ENCODE peak calls at places on chromosomes 11 and 22, in four cellular contexts. F, C, U and Q are unnamed samples.

GRCh38 chr11:47466701-47467250 is 17.8 kb upstream of the RAPSN start:
- DNase-seq in F (peak; percentile 46), C (no peak), U (peak; percentile 58), Q (no peak)

GRCh38 chr11:96267490-96268010 is 75.4 kb downstream of the MAML2 start:
- DNase-seq in U (no peak), C (peak; percentile 27), F (no peak), Q (no peak)

GRCh38 chr11:73087730-73088129 is 54.4 kb downstream of the FCHSD2 start:
- DNase-seq in C (peak; percentile 53), U (no peak), F (no peak), Q (no peak)

GRCh38 chr11:75762158-75762557 is 6.4 kb upstream of the DGAT2 start:
- DNase-seq in U (no peak), C (no peak), F (no peak), Q (no peak)

GRCh38 chr11:15159085-15159484 is 44.4 kb downstream of the INSC start:
- DNase-seq in U (no peak), F (no peak), C (peak; percentile 49), Q (no peak)

GRCh38 chr11:11047851-11048610 is 190.2 kb upstream of the ZBED5 start:
- DNase-seq in U (no peak), C (no peak), F (no peak), Q (no peak)

GRCh38 chr22:45112136-45112879 is 51.4 kb upstream of the NUP50 start:
- DNase-seq in F (no peak), U (no peak), C (peak; percentile 84), Q (no peak)

GRCh38 chr22:46813816-46814597 is 51.6 kb downstream of the TBC1D22A start:
- DNase-seq in U (no peak), C (peak; percentile 61), F (no peak), Q (no peak)

GRCh38 chr22:22397292-22397870 is 111.2 kb downstream of the ZNF280B start:
- DNase-seq in C (no peak), U (peak; percentile 56), F (no peak), Q (no peak)

GRCh38 chr11:70586261-70587094 is 188.1 kb downstream of the CTTN start:
- DNase-seq in F (no peak), U (no peak), C (no peak), Q (no peak)

GRCh38 chr11:69651834-69652620 is 11.1 kb downstream of the CCND1 start:
- DNase-seq in F (no peak), U (no peak), C (no peak), Q (no peak)

GRCh38 chr22:48072777-48073176 is 1310.3 kb downstream of the TBC1D22A start:
- DNase-seq in U (no peak), C (no peak), F (no peak), Q (no peak)

GRCh38 chr11:568306-569259 is 7.7 kb upstream of the PHRF1 start:
- DNase-seq in F (peak; percentile 95), U (peak; percentile 95), C (peak; percentile 89), Q (no peak)

GRCh38 chr22:27576815-27577564 is 224.6 kb downstream of the MN1 start:
- DNase-seq in U (peak; percentile 75), C (peak; percentile 70), F (no peak), Q (no peak)

GRCh38 chr11:95359323-95359656 is 128.3 kb upstream of the SESN3 start:
- DNase-seq in F (no peak), C (no peak), U (no peak), Q (no peak)

GRCh38 chr11:68020575-68020974 is 9.9 kb upstream of the NDUFS8 start:
- DNase-seq in U (no peak), C (peak; percentile 35), F (no peak), Q (no peak)

GRCh38 chr11:73034330-73034729 is 107.8 kb downstream of the FCHSD2 start:
- DNase-seq in U (no peak), F (no peak), C (no peak), Q (no peak)

GRCh38 chr11:95093548-95093947 is 3.9 kb downstream of the ENDOD1 start:
- DNase-seq in C (no peak), F (no peak), U (no peak), Q (no peak)

GRCh38 chr11:113894421-113894996 is 10.1 kb upstream of the HTR3B start:
- DNase-seq in U (no peak), C (no peak), F (no peak), Q (no peak)

GRCh38 chr22:17870408-17870807 is 96.1 kb upstream of the BID start:
- DNase-seq in F (peak; percentile 41), C (no peak), U (no peak), Q (no peak)

GRCh38 chr11:119198925-119199324 is 7.2 kb upstream of the CBL start:
- DNase-seq in U (no peak), C (no peak), F (no peak), Q (no peak)

GRCh38 chr11:79515781-79516180 is 75.0 kb upstream of the TENM4 start:
- DNase-seq in U (no peak), F (no peak), C (no peak), Q (no peak)

GRCh38 chr11:86183694-86184093 is 60.9 kb upstream of the EED start:
- DNase-seq in F (no peak), U (no peak), C (peak; percentile 76), Q (no peak)

GRCh38 chr11:111362887-111363411 is 16.1 kb downstream of the POU2AF1 start:
- DNase-seq in U (no peak), F (peak; percentile 45), C (no peak), Q (no peak)

GRCh38 chr11:31823372-31824371 is 12.6 kb upstream of the PAX6 start:
- DNase-seq in C (no peak), F (no peak), U (no peak), Q (no peak)

GRCh38 chr11:96341237-96342130 is 1.5 kb downstream of the MAML2 start:
- DNase-seq in C (peak; percentile 56), U (peak; percentile 33), F (peak; percentile 75), Q (no peak)

GRCh38 chr11:115199501-115199900 is 304.7 kb downstream of the CADM1 start:
- DNase-seq in C (peak; percentile 59), F (no peak), U (no peak), Q (no peak)

GRCh38 chr11:86056262-86056911 is 12.5 kb downstream of the PICALM start:
- DNase-seq in F (no peak), C (no peak), U (no peak), Q (no peak)

GRCh38 chr11:57377098-57377497 is 3.9 kb downstream of the PRG3 start:
- DNase-seq in C (no peak), U (no peak), F (no peak), Q (no peak)

GRCh38 chr11:33658195-33658900 is 42.3 kb downstream of the C11orf91 start:
- DNase-seq in F (no peak), C (no peak), U (no peak), Q (no peak)

GRCh38 chr11:115581871-115582639 is 77.8 kb upstream of the CADM1 start:
- DNase-seq in F (peak; percentile 45), U (no peak), C (peak; percentile 5), Q (no peak)

DNA sequence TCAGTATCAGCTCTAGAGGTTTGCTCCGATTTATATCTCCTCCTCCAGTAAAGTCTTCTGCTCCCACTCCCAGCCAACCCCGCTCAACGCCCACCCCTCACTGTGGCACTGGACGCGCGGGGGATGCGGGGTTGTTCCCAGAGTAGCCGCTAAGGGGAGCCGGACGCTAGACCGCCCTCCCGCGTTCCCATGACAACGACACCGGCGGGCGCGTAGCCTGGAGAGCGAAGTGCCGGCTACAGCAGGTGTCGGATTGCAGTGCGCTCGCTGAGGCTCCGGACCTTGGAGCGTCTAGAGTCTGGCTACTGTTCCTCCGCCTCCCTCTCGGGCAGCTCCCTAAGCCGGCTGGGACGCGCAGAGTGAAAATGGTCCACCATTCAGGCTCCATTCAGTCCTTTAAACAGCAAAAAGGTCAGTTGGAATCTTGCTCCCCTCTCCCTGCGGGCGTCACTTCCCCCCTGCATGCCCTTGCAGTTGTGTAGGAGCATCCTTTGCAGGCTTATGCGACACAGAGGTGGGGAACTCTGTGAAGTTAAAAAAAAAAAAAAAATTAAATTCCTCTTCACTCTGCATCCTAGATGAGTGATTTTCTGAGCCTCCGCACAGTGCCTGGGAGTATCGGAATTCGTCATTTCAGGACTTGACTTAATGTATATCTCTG is at the start of gene ANO3:
- DNase-seq in C (peak; percentile 73), U (peak; percentile 38), F (peak; percentile 24), Q (no peak)
- H3K4me3 ChIP-seq in C (no peak within 1 kb of the TSS), U (peak within 1 kb of the TSS; percentile 22), F (no peak within 1 kb of the TSS), Q (peak within 1 kb of the TSS; percentile 53)

DNA sequence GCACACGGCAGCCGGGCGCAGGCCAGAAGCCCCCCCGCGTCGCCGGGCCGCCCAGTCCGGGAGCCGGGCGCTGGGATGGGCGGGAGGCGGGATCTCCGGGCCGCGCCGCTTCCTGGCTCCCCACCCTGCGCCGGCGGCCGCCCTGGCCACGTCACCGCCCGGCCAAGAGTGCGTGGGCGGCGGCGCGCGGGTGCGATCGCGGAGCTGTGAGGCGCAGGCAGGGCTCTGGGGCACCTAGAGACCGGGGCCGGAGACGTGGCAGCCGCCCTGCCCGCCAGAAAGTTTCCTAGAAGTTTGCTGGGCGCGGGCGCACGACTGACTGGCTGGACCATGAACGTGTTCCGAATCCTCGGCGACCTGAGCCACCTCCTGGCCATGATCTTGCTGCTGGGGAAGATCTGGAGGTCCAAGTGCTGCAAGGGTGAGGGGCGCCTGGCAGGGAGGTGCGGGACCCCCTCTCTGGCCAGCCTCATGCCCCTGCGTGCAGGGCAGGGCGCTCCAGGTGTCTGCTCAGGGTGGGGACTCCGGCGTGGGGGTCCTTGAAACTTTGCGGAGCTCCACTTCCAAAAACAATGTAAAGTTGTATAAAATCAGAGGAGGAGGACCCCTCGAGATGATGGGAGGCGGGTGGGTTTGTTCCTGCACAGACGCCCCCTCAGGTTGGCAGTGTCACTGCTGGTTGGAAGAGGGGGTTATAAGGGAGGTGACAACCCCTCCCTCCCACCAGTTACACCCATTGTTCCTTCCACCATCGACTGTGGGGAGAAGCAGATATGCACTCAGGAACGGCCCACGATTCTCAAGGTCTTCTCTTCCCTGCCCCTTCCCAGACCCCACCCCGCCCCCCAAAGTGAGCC is at the start of gene KDELR3:
- DNase-seq in U (peak; percentile 74), C (peak; percentile 71), F (peak; percentile 80), Q (no peak)
- TF ChIP-seq POLR2A in U (no peak), C (peak; percentile 90), F (peak; percentile 43), Q (no peak)

GRCh38 chr11:123454796-123455195 is 24.7 kb downstream of the GRAMD1B start:
- DNase-seq in C (no peak), F (no peak), U (no peak), Q (no peak)

GRCh38 chr11:123458501-123458900 is 28.4 kb downstream of the GRAMD1B start:
- DNase-seq in U (no peak), F (no peak), C (no peak), Q (no peak)

GRCh38 chr11:123460006-123460700 is 30.1 kb downstream of the GRAMD1B start:
- DNase-seq in C (no peak), F (no peak), U (no peak), Q (no peak)

GRCh38 chr11:123454060-123454651 is 24.1 kb downstream of the GRAMD1B start:
- DNase-seq in C (peak; percentile 61), F (peak; percentile 24), U (peak; percentile 49), Q (no peak)

GRCh38 chr11:123457187-123457770 is 27.2 kb downstream of the GRAMD1B start:
- DNase-seq in F (peak; percentile 41), U (peak; percentile 44), C (no peak), Q (no peak)
- H3K4me3 ChIP-seq in F (no peak overlapping the region), U (no peak overlapping the region), C (no peak overlapping the region), Q (no peak overlapping the region)

GRCh38 chr22:23911318-23911980 is 17.3 kb downstream of the MIF start:
- DNase-seq in C (no peak), F (no peak), U (no peak), Q (no peak)

GRCh38 chr22:23910496-23911190 is 16.5 kb downstream of the MIF start:
- DNase-seq in C (no peak), U (no peak), F (no peak), Q (no peak)

GRCh38 chr22:23906641-23907040 is 12.5 kb downstream of the MIF start:
- DNase-seq in F (no peak), U (no peak), C (no peak), Q (no peak)

GRCh38 chr22:23908561-23909205 is 14.5 kb downstream of the MIF start:
- DNase-seq in C (no peak), U (no peak), F (no peak), Q (no peak)

GRCh38 chr22:23909258-23909898 is 15.2 kb downstream of the MIF start:
- DNase-seq in C (peak; percentile 44), F (no peak), U (no peak), Q (no peak)
- TF ChIP-seq POLR2A in C (no peak), F (peak; percentile 40), U (no peak), Q (no peak)